ENCODE peak calls at places on chromosomes 13 and 19, in four cellular contexts. R, H, Z and O are unnamed samples.
A peak's percentile ranks its signal among the peaks of the same experiment; 100 is the strongest.

GRCh38 chr19:45640849-45641273 is 1.7 kb upstream of the EML2 start:
- DNase-seq in R (peak; percentile 12), H (no peak), Z (no peak), O (peak; percentile 56)

GRCh38 chr19:54030895-54031586 is 32.7 kb downstream of the VSTM1 start:
- DNase-seq in R (no peak), H (no peak), Z (no peak), O (no peak)

GRCh38 chr19:15452111-15453047 is 2.6 kb upstream of the WIZ start:
- DNase-seq in R (no peak), H (peak; percentile 73), Z (no peak), O (peak; percentile 88)

GRCh38 chr19:41225238-41226052 is 6.4 kb downstream of the AXL start:
- DNase-seq in R (no peak), H (peak; percentile 89), Z (no peak), O (no peak)

GRCh38 chr19:14106840-14107239 is 10.7 kb downstream of the PRKACA start:
- DNase-seq in R (no peak), H (no peak), Z (no peak), O (no peak)

GRCh38 chr13:80454245-80454644 is 113.3 kb upstream of the SPRY2 start:
- DNase-seq in R (no peak), H (no peak), Z (no peak), O (no peak)

GRCh38 chr13:21739771-21740170 is 68.9 kb downstream of the FGF9 start:
- DNase-seq in R (no peak), H (no peak), Z (no peak), O (no peak)

GRCh38 chr19:19297759-19298158 is 22.6 kb downstream of the SUGP1 start:
- DNase-seq in R (no peak), H (no peak), Z (no peak), O (no peak)

GRCh38 chr19:12828494-12828893 is 5.9 kb downstream of the RTBDN start:
- DNase-seq in R (no peak), H (no peak), Z (no peak), O (peak; percentile 69)

GRCh38 chr19:5607318-5608270 is 15.0 kb downstream of the SAFB2 start:
- DNase-seq in R (no peak), H (no peak), Z (no peak), O (no peak)

GRCh38 chr13:94858856-94859811 is 146.8 kb upstream of the SOX21 start:
- DNase-seq in R (no peak), H (peak; percentile 98), Z (no peak), O (peak; percentile 3)

GRCh38 chr13:30486230-30487074 is 20.7 kb upstream of the HMGB1 start:
- DNase-seq in R (no peak), H (no peak), Z (no peak), O (no peak)

GRCh38 chr13:71801781-71802180 is 65.2 kb downstream of the DACH1 start:
- DNase-seq in R (no peak), H (no peak), Z (no peak), O (no peak)

GRCh38 chr13:29832899-29833298 is 17.5 kb downstream of the UBL3 start:
- DNase-seq in R (no peak), H (no peak), Z (no peak), O (no peak)

GRCh38 chr13:69970521-69970920 is 137.1 kb upstream of the ATXN8OS start:
- DNase-seq in R (no peak), H (no peak), Z (no peak), O (no peak)

GRCh38 chr19:48530044-48530720 is 18.5 kb upstream of the LMTK3 start:
- DNase-seq in R (no peak), H (no peak), Z (no peak), O (no peak)

GRCh38 chr19:48644839-48645651 is 942 bp downstream of the CA11 start:
- DNase-seq in R (peak; percentile 60), H (no peak), Z (peak; percentile 63), O (peak; percentile 74)

GRCh38 chr13:20570540-20570939 is 3.6 kb downstream of the IFT88 start:
- DNase-seq in R (no peak), H (no peak), Z (no peak), O (no peak)

GRCh38 chr13:110617326-110618072 is 2.2 kb downstream of the NAXD start:
- DNase-seq in R (no peak), H (peak; percentile 60), Z (no peak), O (no peak)

GRCh38 chr13:99133848-99134247 is 66.8 kb upstream of the UBAC2 start:
- DNase-seq in R (no peak), H (no peak), Z (no peak), O (no peak)

GRCh38 chr13:99265823-99266426 is 7.7 kb upstream of the GPR18 start:
- DNase-seq in R (no peak), H (peak; percentile 24), Z (no peak), O (no peak)

GRCh38 chr19:48351341-48351752 is 12.4 kb downstream of the TMEM143 start:
- DNase-seq in R (peak; percentile 66), H (no peak), Z (peak; percentile 68), O (peak; percentile 81)

GRCh38 chr19:11887618-11888531 is at the start of gene ZNF69:
- DNase-seq in R (peak; percentile 66), H (peak; percentile 8), Z (peak; percentile 45), O (peak; percentile 94)